ENCODE peak calls at places on chromosomes 7 and 10, in eight cellular contexts. Z is H9; V is astrocyte of the cerebellum; B is COLO829; G is mucosa of gallbladder; M is M059J; T is stimulated activated CD4-positive, alpha-beta T cell treated with anti-CD3 and anti-CD28 coated beads, Interleukin-15, amount 100 ng/mL, for 24 hours; S is cerebellum. F is an unnamed sample.

GRCh38 chr7:42175834-42176745 is 60.9 kb downstream of the GLI3 start:
- DNase-seq in G (no peak), Z (no peak), M (peak), S (no peak), T (no peak), B (peak), V (no peak), F (no peak)

GRCh38 chr7:13447637-13448036 is 541.8 kb downstream of the ETV1 start:
- DNase-seq in Z (no peak), M (no peak), V (no peak), B (no peak), G (no peak), S (no peak), T (no peak), F (no peak)

GRCh38 chr10:91294134-91294906 is 73.9 kb downstream of the PCGF5 start:
- DNase-seq in B (no peak), S (no peak), M (peak), V (no peak), Z (no peak), G (no peak), T (no peak), F (no peak)

GRCh38 chr7:101237206-101238067 is at the start of gene CLDN15:
- DNase-seq in B (no peak), M (no peak), G (peak), Z (no peak), S (no peak), V (no peak), T (no peak), F (no peak)

GRCh38 chr7:143978585-143978984 is 21.5 kb upstream of the OR6B1 start:
- DNase-seq in G (no peak), B (no peak), V (no peak), M (no peak), T (no peak), S (no peak), Z (no peak), F (no peak)

GRCh38 chr7:101163281-101164070 is 1.9 kb downstream of the VGF start:
- DNase-seq in T (peak), V (no peak), Z (peak), G (no peak), B (no peak), M (peak), S (peak), F (peak)

GRCh38 chr7:151498495-151498894 is 21.2 kb downstream of the RHEB start:
- DNase-seq in T (no peak), Z (no peak), G (no peak), M (no peak), B (no peak), S (no peak), V (no peak), F (no peak)

GRCh38 chr7:64946772-64947171 is 43.7 kb downstream of the ZNF273 start:
- DNase-seq in M (peak), S (peak), T (peak), V (no peak), G (no peak), Z (peak), B (no peak), F (no peak)

GRCh38 chr7:49974035-49974434 is 119.0 kb downstream of the ZPBP start:
- DNase-seq in V (no peak), Z (no peak), T (no peak), G (no peak), M (no peak), S (no peak), B (no peak), F (no peak)

GRCh38 chr10:18439601-18440000 is 211.8 kb downstream of the NSUN6 start:
- DNase-seq in G (no peak), M (no peak), B (no peak), Z (no peak), S (peak), T (no peak), V (no peak), F (no peak)

GRCh38 chr7:99204078-99204477 is 3.8 kb downstream of the KPNA7 start:
- DNase-seq in B (no peak), M (peak), Z (no peak), G (no peak), T (no peak), S (no peak), V (no peak), F (no peak)

GRCh38 chr7:28686418-28686800 is 271.7 kb downstream of the TRIL start:
- DNase-seq in S (peak), Z (peak), M (peak), T (no peak), B (no peak), V (peak), G (peak), F (peak)

GRCh38 chr7:20320786-20321185 is 9.9 kb upstream of the ITGB8 start:
- DNase-seq in S (no peak), M (no peak), T (no peak), G (no peak), V (no peak), B (no peak), Z (no peak), F (no peak)

GRCh38 chr7:2710256-2710655 is 22.3 kb downstream of the AMZ1 start:
- DNase-seq in M (no peak), T (peak), Z (no peak), S (no peak), V (no peak), B (no peak), G (no peak), F (no peak)

GRCh38 chr7:88226886-88227516 is 7.2 kb upstream of the SRI start:
- DNase-seq in S (no peak), V (no peak), B (peak), T (no peak), M (peak), G (peak), Z (no peak), F (peak)

GRCh38 chr10:114100848-114101741 is 57.4 kb downstream of the ADRB1 start:
- DNase-seq in G (no peak), M (peak), V (peak), Z (no peak), T (peak), B (no peak), S (no peak), F (no peak)

GRCh38 chr7:128911441-128912031 is 1.0 kb upstream of the KCP start:
- DNase-seq in T (no peak), G (no peak), V (no peak), S (no peak), M (no peak), B (no peak), Z (peak), F (no peak)

GRCh38 chr7:140304071-140304799 is 94.1 kb downstream of the SLC37A3 start:
- DNase-seq in V (peak), B (no peak), G (no peak), S (no peak), T (peak), Z (no peak), M (peak), F (no peak)

GRCh38 chr10:111109506-111110242 is 32.8 kb downstream of the ADRA2A start:
- DNase-seq in G (no peak), T (no peak), B (no peak), S (no peak), M (no peak), Z (no peak), V (no peak), F (no peak)

GRCh38 chr7:20016669-20017068 is 200.5 kb downstream of the MACC1 start:
- DNase-seq in T (no peak), B (no peak), Z (no peak), M (no peak), V (no peak), S (no peak), G (no peak), F (no peak)

GRCh38 chr7:3217166-3217565 is 83.9 kb upstream of the SDK1 start:
- DNase-seq in B (no peak), Z (no peak), S (no peak), V (no peak), T (no peak), M (peak), G (no peak), F (no peak)

GRCh38 chr7:41104621-41105020 is 598.3 kb downstream of the INHBA start:
- DNase-seq in Z (no peak), B (no peak), M (peak), T (no peak), G (no peak), V (no peak), S (no peak), F (no peak)

GRCh38 chr7:30877010-30877740 is 34.5 kb upstream of the AQP1 start:
- DNase-seq in G (no peak), T (no peak), M (no peak), B (no peak), Z (peak), V (no peak), S (no peak), F (no peak)

GRCh38 chr10:60230892-60231291 is 158.8 kb downstream of the ANK3 start:
- DNase-seq in S (no peak), V (no peak), Z (no peak), B (no peak), M (peak), G (no peak), T (no peak), F (no peak)

GRCh38 chr7:90655566-90655965 is 59.4 kb downstream of the CDK14 start:
- DNase-seq in M (peak), T (no peak), B (peak), G (no peak), V (peak), Z (no peak), S (no peak), F (peak)

GRCh38 chr10:5976689-5977470 is 463 bp downstream of the IL15RA start:
- DNase-seq in B (no peak), V (no peak), M (peak), S (no peak), G (no peak), Z (peak), T (peak), F (no peak)

GRCh38 chr7:68321076-68321639 is 1277.1 kb upstream of the AUTS2 start:
- DNase-seq in V (no peak), B (peak), S (peak), Z (no peak), G (peak), M (peak), T (no peak), F (peak)

GRCh38 chr7:93574646-93575554 is at the start of gene CALCR:
- DNase-seq in G (no peak), M (no peak), T (no peak), S (no peak), Z (peak), B (no peak), V (no peak), F (no peak)

GRCh38 chr10:17075975-17076374 is 53.6 kb downstream of the CUBN start:
- DNase-seq in V (no peak), M (no peak), T (no peak), Z (no peak), S (no peak), G (no peak), B (no peak), F (no peak)

GRCh38 chr7:1137517-1138167 is 22.4 kb downstream of the ZFAND2A start:
- DNase-seq in M (peak), S (no peak), T (peak), V (no peak), G (no peak), B (no peak), Z (no peak), F (no peak)

GRCh38 chr10:74928742-74929191 is 102.4 kb downstream of the KAT6B start:
- DNase-seq in S (no peak), Z (no peak), T (no peak), G (no peak), V (no peak), B (no peak), M (no peak), F (no peak)

GRCh38 chr7:90841759-90842429 is 245.8 kb downstream of the CDK14 start:
- DNase-seq in G (no peak), Z (no peak), T (no peak), M (no peak), S (no peak), B (no peak), V (no peak), F (no peak)

GRCh38 chr7:107934991-107935770 is 44.2 kb downstream of the DLD start:
- DNase-seq in B (no peak), S (no peak), Z (no peak), V (peak), T (no peak), G (no peak), M (peak), F (no peak)

GRCh38 chr7:74338366-74339108 is 49.3 kb downstream of the CLIP2 start:
- DNase-seq in Z (no peak), M (no peak), T (no peak), S (no peak), V (no peak), G (no peak), B (no peak), F (no peak)

GRCh38 chr7:101538596-101539459 is 90.3 kb downstream of the MYL10 start:
- DNase-seq in Z (peak), M (peak), V (peak), S (peak), B (peak), G (peak), T (peak), F (no peak)

GRCh38 chr7:99014113-99014985 is 129.6 kb downstream of the SMURF1 start:
- DNase-seq in M (no peak), S (no peak), Z (no peak), B (no peak), G (no peak), T (no peak), V (no peak), F (no peak)

GRCh38 chr10:68145705-68146104 is 36.4 kb downstream of the MYPN start:
- DNase-seq in G (no peak), Z (no peak), B (no peak), M (no peak), V (no peak), T (no peak), S (no peak), F (no peak)

GRCh38 chr7:46071076-46071475 is 150.0 kb upstream of the IGFBP3 start:
- DNase-seq in S (no peak), T (no peak), M (peak), B (no peak), G (no peak), V (peak), Z (no peak), F (peak)

F was measured in H4.